ENCODE peak calls at places on chromosomes 5 and 9, in nine cellular contexts. P is colonic mucosa; Z is body of pancreas; A is substantia nigra; O is CD8-positive, alpha-beta memory T cell; S is heart left ventricle; I is heart right ventricle; E is stomach; T is upper lobe of right lung. G is an unnamed sample.

GRCh38 chr5:82346376-82347212 is 68.4 kb upstream of the RPS23 start:
- DNase-seq in S (no peak), P (no peak), A (no peak), O (no peak), Z (no peak), E (no peak), T (no peak), I (peak; percentile 33), G (peak; percentile 67)

GRCh38 chr5:77255617-77256016 is 45.1 kb downstream of the PDE8B start:
- DNase-seq in Z (no peak), I (no peak), O (no peak), S (no peak), P (peak; percentile 20), E (no peak), A (no peak), T (no peak), G (no peak)

GRCh38 chr5:89265511-89266169 is 382.7 kb upstream of the MEF2C start:
- DNase-seq in E (no peak), T (no peak), O (no peak), I (no peak), S (no peak), Z (no peak), A (no peak), P (no peak), G (no peak)

GRCh38 chr9:89226076-89226475 is 47.5 kb upstream of the SHC3 start:
- DNase-seq in E (no peak), P (no peak), O (no peak), I (no peak), A (no peak), S (no peak), Z (no peak), T (no peak), G (no peak)

GRCh38 chr5:108818613-108819272 is 71.0 kb downstream of the FER start:
- DNase-seq in E (no peak), P (no peak), O (no peak), Z (no peak), S (no peak), A (no peak), I (no peak), T (no peak), G (no peak)

GRCh38 chr9:135076143-135076875 is 11.2 kb upstream of the OLFM1 start:
- DNase-seq in I (no peak), S (no peak), T (peak; percentile 59), E (no peak), O (no peak), A (no peak), Z (no peak), P (no peak), G (peak; percentile 55)

GRCh38 chr9:105385372-105385985 is 62.4 kb upstream of the FSD1L start:
- DNase-seq in O (no peak), P (no peak), S (no peak), I (peak; percentile 6), Z (no peak), T (no peak), A (peak; percentile 20), E (no peak), G (no peak)

GRCh38 chr9:15499108-15499507 is 11.7 kb downstream of the PSIP1 start:
- DNase-seq in P (no peak), O (no peak), T (no peak), Z (no peak), E (no peak), I (no peak), A (no peak), S (no peak), G (no peak)

GRCh38 chr9:135069556-135070197 is 17.8 kb upstream of the OLFM1 start:
- DNase-seq in I (no peak), P (no peak), Z (peak; percentile 6), O (no peak), A (no peak), T (no peak), E (no peak), S (no peak), G (peak; percentile 22)

GRCh38 chr9:19527663-19528062 is 118.9 kb downstream of the ACER2 start:
- DNase-seq in O (no peak), I (no peak), A (no peak), Z (no peak), S (no peak), E (no peak), T (no peak), P (no peak), G (no peak)

GRCh38 chr9:123769723-123770122 is 160.2 kb downstream of the DENND1A start:
- DNase-seq in E (no peak), P (no peak), S (no peak), Z (no peak), I (no peak), O (no peak), T (no peak), A (peak; percentile 13), G (no peak)

GRCh38 chr5:75482482-75482881 is 28.9 kb downstream of the CERT1 start:
- DNase-seq in P (no peak), T (no peak), Z (no peak), S (no peak), A (no peak), I (no peak), E (no peak), O (no peak), G (no peak)

GRCh38 chr5:132775439-132776076 is 1.5 kb downstream of the SEPTIN8 start:
- DNase-seq in I (no peak), P (no peak), O (no peak), E (no peak), Z (no peak), T (no peak), S (no peak), A (no peak), G (no peak)

GRCh38 chr9:69295872-69296562 is 29.0 kb upstream of the ENTREP1 start:
- DNase-seq in S (peak; percentile 43), T (no peak), Z (no peak), A (no peak), I (peak; percentile 67), E (no peak), P (no peak), O (no peak), G (no peak)

GRCh38 chr9:114096041-114096511 is 3.0 kb downstream of the KIF12 start:
- DNase-seq in O (no peak), S (no peak), P (no peak), E (no peak), T (peak; percentile 52), I (no peak), Z (peak; percentile 19), A (no peak), G (no peak)

GRCh38 chr9:137107982-137108381 is 6.6 kb downstream of the DPP7 start:
- DNase-seq in T (no peak), I (no peak), A (no peak), E (no peak), P (no peak), S (no peak), Z (no peak), O (no peak), G (no peak)

GRCh38 chr5:154368041-154368800 is 77.6 kb upstream of the SAP30L start:
- DNase-seq in I (peak; percentile 38), A (no peak), Z (peak; percentile 15), S (no peak), T (no peak), P (no peak), O (no peak), E (no peak), G (no peak)

GRCh38 chr5:145178667-145179523 is 656.2 kb downstream of the PRELID2 start:
- DNase-seq in S (no peak), I (no peak), E (no peak), P (no peak), A (no peak), O (no peak), Z (no peak), T (no peak), G (no peak)

GRCh38 chr5:53820802-53821171 is 260.3 kb downstream of the NDUFS4 start:
- DNase-seq in A (no peak), O (no peak), P (no peak), T (no peak), E (no peak), I (no peak), Z (no peak), S (no peak), G (no peak)
- H3K27ac ChIP-seq in A (no peak overlapping the region), O (no peak overlapping the region), P (no peak overlapping the region), T (no peak overlapping the region), E (no peak overlapping the region), I (no peak overlapping the region), Z (no peak overlapping the region), S (no peak overlapping the region), G (no peak overlapping the region)

DNA sequence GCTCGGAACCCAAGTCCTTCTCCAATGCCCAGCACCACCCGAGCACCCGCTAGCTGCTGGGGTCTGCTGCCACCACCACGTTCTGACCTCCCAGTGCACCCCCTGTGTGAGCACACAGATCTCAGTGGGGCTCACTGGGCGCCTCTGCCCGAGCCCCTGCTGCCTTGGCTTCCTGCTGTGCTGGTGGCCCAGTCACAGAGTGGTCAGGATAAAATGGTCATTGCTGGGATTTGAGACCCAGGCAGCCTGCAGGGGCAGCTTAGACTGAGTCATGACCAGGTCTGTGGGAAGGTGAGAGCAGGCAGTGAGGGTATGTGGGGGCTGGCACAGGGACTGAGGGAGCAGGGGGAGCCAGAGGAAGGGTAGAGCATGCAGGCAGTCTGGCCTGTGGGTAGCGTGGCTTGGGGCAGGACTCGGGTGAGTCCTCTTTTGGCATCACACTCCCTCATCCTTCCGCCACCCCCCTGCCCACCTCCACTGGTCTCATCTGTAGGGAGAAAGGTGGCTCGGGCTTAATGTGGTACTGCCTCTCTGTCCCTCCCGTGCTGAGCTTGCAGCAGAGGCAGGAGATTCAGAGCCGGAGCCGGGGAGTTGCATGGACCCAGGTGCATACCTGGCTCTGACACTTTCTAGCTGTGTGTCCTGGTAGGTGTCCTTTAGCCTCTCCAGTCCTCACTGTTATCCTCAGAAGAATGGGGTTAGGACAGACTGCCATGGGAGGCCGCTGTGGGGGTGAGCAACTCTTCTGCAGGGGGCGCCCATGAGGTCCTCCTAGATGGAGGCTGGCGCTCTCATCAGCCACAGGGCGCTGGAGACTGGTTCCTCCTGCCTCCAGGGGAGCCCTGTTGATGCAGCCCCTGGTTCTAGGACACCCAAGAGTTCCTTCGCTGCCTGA is 32.1 kb downstream of the USP20 start:
- DNase-seq in E (no peak), Z (no peak), T (no peak), A (no peak), O (no peak), P (no peak), S (no peak), I (no peak), G (no peak)
- H3K27ac ChIP-seq in E (no peak overlapping the region), Z (no peak overlapping the region), T (no peak overlapping the region), A (no peak overlapping the region), O (no peak overlapping the region), P (no peak overlapping the region), S (no peak overlapping the region), I (no peak overlapping the region), G (no peak overlapping the region)

GRCh38 chr9:108142142-108142503 is 652.6 kb upstream of the KLF4 start:
- DNase-seq in A (no peak), Z (no peak), E (no peak), T (no peak), O (no peak), S (no peak), I (no peak), P (no peak), G (no peak)
- H3K27ac ChIP-seq in A (peak overlapping the region; percentile 56), Z (peak overlapping the region; percentile 29), E (peak overlapping the region; percentile 73), T (peak overlapping the region; percentile 85), O (no peak overlapping the region), S (peak overlapping the region; percentile 91), I (peak overlapping the region; percentile 84), P (peak overlapping the region; percentile 21), G (no peak overlapping the region)

DNA sequence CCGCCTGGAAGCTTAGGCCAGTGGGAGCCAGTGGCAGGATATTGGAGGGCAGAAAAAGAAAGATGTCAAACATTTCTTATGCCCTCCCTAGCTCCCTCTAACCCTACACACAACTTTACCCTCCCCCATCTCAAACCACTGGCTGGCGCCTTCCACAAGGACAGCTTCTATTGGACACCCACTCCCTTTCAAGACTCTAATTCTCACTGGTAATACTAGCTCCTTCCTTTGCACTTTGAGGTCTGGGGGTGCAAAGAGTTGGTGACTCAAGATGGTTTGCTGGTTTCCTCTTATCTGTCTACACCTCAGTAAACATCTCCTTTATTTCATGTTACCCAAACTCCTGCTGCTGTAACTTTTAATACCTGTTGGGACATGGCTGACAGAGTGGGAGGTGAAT is 11.6 kb upstream of the ITGA1 start:
- DNase-seq in Z (no peak), I (no peak), O (peak; percentile 14), T (no peak), S (no peak), P (no peak), E (no peak), A (no peak), G (no peak)
- H3K27ac ChIP-seq in Z (no peak overlapping the region), I (peak overlapping the region; percentile 44), O (no peak overlapping the region), T (no peak overlapping the region), S (peak overlapping the region; percentile 58), P (no peak overlapping the region), E (peak overlapping the region; percentile 52), A (no peak overlapping the region), G (no peak overlapping the region)